ENCODE peak calls at places on chromosome 12, in five cellular contexts. V is stimulated activated CD4-positive, alpha-beta T cell treated with anti-CD3 and anti-CD28 coated beads, TNF-alpha, amount 100 ng/mL, for 24 hours; H is iPS-NIHi11; K is glomerular endothelial cell; F is stimulated activated CD8-positive, alpha-beta memory T cell treated with anti-CD3 and anti-CD28 coated beads, Interleukin-7, amount 100 ng/mL, for 24 hours. I is an unnamed sample.

GRCh38 chr12:94812345-94812744 is 162.0 kb upstream of the TMCC3 start:
- DNase-seq in H (no peak), K (no peak), F (no peak), V (no peak), I (no peak)

GRCh38 chr12:31524791-31525495 is 66.0 kb downstream of the DENND5B start:
- DNase-seq in H (no peak), V (no peak), K (no peak), F (no peak), I (no peak)

GRCh38 chr12:48999371-49000131 is at the start of gene DDN:
- DNase-seq in K (no peak), H (peak; percentile 56), F (no peak), V (no peak), I (peak; percentile 67)

GRCh38 chr12:131363416-131363815 is 347.5 kb upstream of the SFSWAP start:
- DNase-seq in K (no peak), V (no peak), H (no peak), F (no peak), I (no peak)

GRCh38 chr12:46089414-46090162 is 99.2 kb upstream of the SCAF11 start:
- DNase-seq in H (no peak), K (no peak), V (no peak), F (no peak), I (no peak)

GRCh38 chr12:116427200-116427932 is 131.8 kb upstream of the MAP1LC3B2 start:
- DNase-seq in K (no peak), F (no peak), H (peak; percentile 69), V (no peak), I (no peak)

GRCh38 chr12:78887008-78887407 is 22.4 kb downstream of the SYT1 start:
- DNase-seq in H (no peak), V (no peak), F (no peak), K (no peak), I (no peak)

GRCh38 chr12:16881986-16882385 is 276.0 kb upstream of the LMO3 start:
- DNase-seq in V (no peak), K (no peak), F (no peak), H (no peak), I (no peak)

GRCh38 chr12:3230758-3231375 is 153.7 kb downstream of the TSPAN9 start:
- DNase-seq in V (no peak), K (no peak), H (no peak), F (no peak), I (no peak)

GRCh38 chr12:19683178-19683927 is 244.1 kb downstream of the AEBP2 start:
- DNase-seq in V (no peak), H (no peak), F (no peak), K (peak; percentile 96), I (no peak)

GRCh38 chr12:29253916-29254625 is 105.0 kb downstream of the FAR2 start:
- DNase-seq in K (no peak), H (no peak), V (no peak), F (no peak), I (no peak)

GRCh38 chr12:2813573-2814185 is 1.2 kb downstream of the ITFG2 start:
- DNase-seq in H (peak; percentile 68), K (peak; percentile 42), F (no peak), V (peak; percentile 18), I (peak; percentile 56)

GRCh38 chr12:124519741-124520140 is 47.7 kb downstream of the NCOR2 start:
- DNase-seq in K (no peak), V (no peak), H (no peak), F (no peak), I (no peak)

GRCh38 chr12:113064395-113065125 is 8.0 kb downstream of the DTX1 start:
- DNase-seq in H (no peak), V (no peak), F (no peak), K (no peak), I (no peak)

GRCh38 chr12:107622005-107622404 is 63.6 kb upstream of the PWP1 start:
- DNase-seq in K (no peak), F (no peak), V (no peak), H (peak; percentile 75), I (peak; percentile 26)

GRCh38 chr12:88600272-88600671 is 20.0 kb upstream of the KITLG start:
- DNase-seq in K (no peak), V (no peak), F (no peak), H (no peak), I (no peak)

GRCh38 chr12:63319936-63320633 is 169.1 kb upstream of the AVPR1A start:
- DNase-seq in K (no peak), F (no peak), H (no peak), V (no peak), I (no peak)

GRCh38 chr12:30725739-30726138 is 29.0 kb downstream of the CAPRIN2 start:
- DNase-seq in F (no peak), H (no peak), V (no peak), K (peak; percentile 48), I (no peak)

GRCh38 chr12:114742363-114742762 is 58.4 kb upstream of the TBX3 start:
- DNase-seq in H (no peak), K (no peak), F (no peak), V (no peak), I (no peak)

GRCh38 chr12:27530157-27530922 is 6.3 kb downstream of the PPFIBP1 start:
- DNase-seq in F (no peak), V (no peak), H (no peak), K (no peak), I (no peak)

GRCh38 chr12:228846-229200 is 14.9 kb upstream of the SLC6A12 start:
- DNase-seq in V (no peak), F (no peak), H (no peak), K (no peak), I (no peak)